ENCODE peak calls at places on chromosome 19, in five cellular contexts. Y, J, A, P and D are unnamed samples.

GRCh38 chr19:3458595-3459284 is 21.6 kb downstream of the SMIM24 start:
- DNase-seq in A (no peak), Y (no peak), P (no peak), J (no peak), D (peak)

GRCh38 chr19:34904846-34905527 is 21.7 kb upstream of the ZNF30 start:
- DNase-seq in A (no peak), Y (no peak), J (no peak), P (peak), D (no peak)

GRCh38 chr19:30675086-30675485 is 302.9 kb downstream of the ZNF536 start:
- DNase-seq in A (no peak), Y (no peak), J (no peak), P (no peak), D (no peak)

GRCh38 chr19:3398114-3398899 is 31.9 kb downstream of the NFIC start:
- DNase-seq in J (peak), A (peak), P (no peak), Y (no peak), D (peak)

GRCh38 chr19:33394006-33394722 is 20.7 kb downstream of the CEBPG start:
- DNase-seq in J (no peak), P (no peak), Y (no peak), A (peak), D (peak)

GRCh38 chr19:11538232-11539036 is at the start of gene CNN1:
- DNase-seq in Y (no peak), P (peak), A (peak), J (no peak), D (peak)

GRCh38 chr19:29245221-29245620 is 32.3 kb upstream of the UQCRFS1 start:
- DNase-seq in P (no peak), A (no peak), J (no peak), Y (no peak), D (no peak)

GRCh38 chr19:35844482-35845214 is 7.7 kb downstream of the NPHS1 start:
- DNase-seq in J (no peak), A (no peak), P (no peak), Y (no peak), D (no peak)

GRCh38 chr19:47094557-47095517 is 18.7 kb downstream of the ZC3H4 start:
- DNase-seq in P (no peak), J (peak), A (no peak), Y (no peak), D (no peak)

GRCh38 chr19:5086725-5087439 is 118.0 kb downstream of the KDM4B start:
- DNase-seq in P (no peak), A (no peak), Y (no peak), J (no peak), D (no peak)

GRCh38 chr19:4624733-4625362 is 14.5 kb upstream of the TNFAIP8L1 start:
- DNase-seq in P (no peak), Y (no peak), J (no peak), A (no peak), D (peak)

GRCh38 chr19:35107541-35107939 is 8.1 kb upstream of the FXYD3 start:
- DNase-seq in P (no peak), A (no peak), Y (no peak), J (no peak), D (no peak)

GRCh38 chr19:13859361-13859880 is 17.5 kb upstream of the NANOS3 start:
- DNase-seq in A (no peak), J (no peak), P (no peak), Y (no peak), D (peak)

GRCh38 chr19:48614436-48615144 is at the start of gene FAM83E:
- DNase-seq in P (no peak), J (no peak), A (no peak), Y (no peak), D (no peak)

GRCh38 chr19:40640744-40641143 is 39.6 kb downstream of the LTBP4 start:
- DNase-seq in P (no peak), A (no peak), Y (no peak), J (no peak), D (peak)

GRCh38 chr19:12965017-12965811 is 4.2 kb upstream of the DAND5 start:
- DNase-seq in A (peak), P (peak), J (peak), Y (peak), D (peak)

GRCh38 chr19:28234637-28235036 is 978.3 kb downstream of the UQCRFS1 start:
- DNase-seq in Y (no peak), J (no peak), P (no peak), A (no peak), D (no peak)

GRCh38 chr19:19115954-19116353 is 22.3 kb downstream of the TMEM161A start:
- DNase-seq in P (peak), J (peak), Y (no peak), A (peak), D (no peak)
- TF ChIP-seq CTCF in P (peak), J (peak), Y (peak), A (peak), D (peak)

DNA sequence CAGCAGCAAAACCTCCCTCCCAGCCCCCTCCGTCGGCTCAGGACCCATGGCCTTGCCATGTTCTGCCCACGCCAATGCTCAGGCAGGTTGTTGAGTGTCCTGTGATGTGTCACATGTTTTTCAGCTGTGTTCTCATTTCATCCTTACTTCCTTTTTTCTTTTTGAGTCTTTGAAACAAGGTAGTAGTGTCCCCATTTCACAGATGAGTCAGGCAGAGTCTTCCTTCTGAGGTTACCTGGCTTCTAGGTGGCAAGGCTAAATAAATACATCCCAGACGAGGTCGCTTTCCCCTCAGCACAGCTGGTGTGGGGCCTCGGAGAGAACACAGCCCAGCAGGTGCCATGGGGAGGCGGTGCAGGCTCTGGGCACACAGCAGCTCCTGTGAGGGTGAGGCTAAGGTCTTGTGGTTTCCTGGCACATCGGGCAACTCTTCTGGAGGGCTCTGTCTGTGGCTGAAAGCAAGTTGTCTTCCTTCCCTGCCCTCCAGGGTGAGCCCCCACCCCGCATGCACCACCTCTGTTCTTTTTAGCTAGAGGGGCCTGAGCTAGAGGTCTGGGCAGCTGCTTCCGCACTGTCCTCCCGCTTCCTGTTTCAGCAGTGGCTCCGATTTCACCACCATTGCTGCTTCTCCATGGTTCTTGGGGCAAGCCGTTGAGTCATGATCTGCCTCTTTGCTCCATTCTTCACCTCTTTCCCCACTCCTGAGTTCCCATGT is 15.1 kb downstream of the PRAM1 start:
- DNase-seq in P (no peak), A (no peak), Y (no peak), J (no peak), D (no peak)
- TF ChIP-seq CTCF in P (no peak), A (no peak), Y (no peak), J (no peak), D (no peak)

GRCh38 chr19:16969127-16969526 is 57.5 kb downstream of the CPAMD8 start:
- DNase-seq in Y (no peak), A (no peak), J (no peak), P (no peak), D (no peak)
- TF ChIP-seq CTCF in Y (no peak), A (no peak), J (peak), P (no peak), D (no peak)

DNA sequence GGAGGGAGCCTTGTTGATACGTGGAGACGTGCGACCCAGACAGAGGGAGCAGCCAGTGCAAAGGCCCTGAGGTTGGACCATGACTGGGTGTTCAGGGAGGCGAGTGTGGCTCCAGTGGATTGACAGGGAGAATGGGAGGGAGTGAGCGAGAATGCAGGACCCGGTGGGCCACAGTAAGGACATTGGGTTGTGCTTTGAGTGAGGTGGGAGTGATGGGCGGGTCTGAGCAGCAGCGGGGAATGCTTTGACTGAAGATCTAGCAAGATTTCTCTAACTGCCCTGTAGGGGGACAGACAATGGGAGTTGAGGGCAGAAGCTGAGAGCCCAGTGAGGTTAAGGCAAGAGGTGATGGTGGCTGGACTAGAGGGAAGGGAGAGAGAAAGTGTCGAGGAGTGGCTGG is 7.7 kb upstream of the NANOS2 start:
- DNase-seq in A (no peak), P (no peak), Y (no peak), J (no peak), D (no peak)
- TF ChIP-seq CTCF in A (no peak), P (peak), Y (peak), J (no peak), D (peak)

GRCh38 chr19:50333235-50333736 is 4.1 kb upstream of the KCNC3 start:
- DNase-seq in J (peak), P (no peak), A (peak), Y (peak), D (peak)
- TF ChIP-seq CTCF in J (no peak), P (no peak), A (no peak), Y (peak), D (no peak)

DNA sequence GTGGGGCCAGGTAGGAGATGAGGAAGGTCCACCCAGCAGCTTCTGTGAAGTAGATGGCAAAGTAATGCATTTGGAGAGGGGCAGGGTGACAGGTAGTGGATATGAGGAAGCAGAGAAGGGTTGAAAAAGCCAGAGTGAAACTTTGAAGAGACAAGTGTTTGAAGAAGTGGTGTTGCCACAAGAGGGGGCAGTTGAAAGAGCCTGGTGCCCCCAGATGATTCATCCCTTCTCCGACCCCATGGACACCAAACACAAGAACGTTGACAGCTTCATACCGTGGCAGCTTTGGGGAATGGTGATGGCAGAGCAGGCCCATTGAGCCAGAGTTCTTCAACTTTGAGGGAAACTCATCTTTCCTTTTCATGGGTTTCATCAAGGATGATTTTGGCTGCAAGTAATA is 19.9 kb downstream of the IFNL3 start:
- DNase-seq in J (no peak), Y (no peak), A (no peak), P (no peak), D (no peak)
- TF ChIP-seq CTCF in J (no peak), Y (no peak), A (no peak), P (no peak), D (no peak)

GRCh38 chr19:10420444-10421239 is at the start of gene PDE4A:
- DNase-seq in J (no peak), P (peak), Y (no peak), A (no peak), D (no peak)
- TF ChIP-seq CTCF in J (no peak), P (peak), Y (peak), A (peak), D (peak)

GRCh38 chr19:41795031-41795461 is 1.3 kb upstream of the CEACAM3 start:
- DNase-seq in P (peak), Y (peak), J (peak), A (no peak), D (peak)
- TF ChIP-seq CTCF in P (peak), Y (peak), J (peak), A (peak), D (peak)

GRCh38 chr19:46016426-46017094 is 6.3 kb downstream of the PGLYRP1 start:
- DNase-seq in J (peak), A (peak), Y (peak), P (peak), D (peak)

GRCh38 chr19:46017874-46018675 is 4.8 kb downstream of the PGLYRP1 start:
- DNase-seq in J (no peak), Y (no peak), P (no peak), A (no peak), D (no peak)

GRCh38 chr19:46015961-46016425 is 6.9 kb downstream of the PGLYRP1 start:
- DNase-seq in A (no peak), Y (no peak), J (peak), P (peak), D (no peak)

GRCh38 chr19:46018729-46019251 is 4.1 kb downstream of the PGLYRP1 start:
- DNase-seq in A (no peak), Y (no peak), J (no peak), P (no peak), D (no peak)

GRCh38 chr19:46017095-46017429 is 5.8 kb downstream of the PGLYRP1 start:
- DNase-seq in Y (no peak), J (no peak), P (no peak), A (no peak), D (no peak)
- TF ChIP-seq CTCF in Y (no peak), J (no peak), P (peak), A (no peak), D (no peak)

DNA sequence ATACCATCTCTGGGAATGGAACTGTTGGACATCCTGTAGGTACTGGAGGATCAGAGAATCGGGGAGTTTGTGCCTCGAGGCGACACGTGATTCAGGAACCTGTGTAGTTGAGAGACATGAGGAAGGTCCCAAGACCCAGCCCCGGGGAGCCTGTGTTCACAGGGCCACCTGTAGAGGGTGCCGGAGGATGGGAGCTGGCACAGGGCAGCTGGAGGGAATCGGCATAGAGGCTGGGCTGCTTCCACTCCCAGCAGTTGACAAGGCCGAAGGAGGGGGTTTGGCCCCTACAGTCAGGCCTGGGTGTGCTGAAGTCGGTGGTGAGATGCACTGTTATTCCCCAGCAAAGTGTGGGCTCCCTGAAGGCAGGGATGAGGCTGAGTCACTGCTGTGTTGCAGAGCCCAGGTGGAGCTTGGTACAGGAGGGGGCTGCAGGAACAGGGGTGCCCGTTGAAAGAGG is 2.5 kb upstream of the ISYNA1 start:
- DNase-seq in A (no peak), Y (no peak), J (no peak), P (no peak), D (no peak)
- TF ChIP-seq CTCF in A (peak), Y (peak), J (peak), P (no peak), D (peak)